ENCODE peak calls at places on chromosomes 11 and 22, in seven cellular contexts. Y, T, F, O, L, H and E are unnamed samples.
A peak's percentile ranks its signal among the peaks of the same experiment; 100 is the strongest.

GRCh38 chr11:33471541-33471940 is 214.4 kb downstream of the HIPK3 start:
- DNase-seq in Y (no peak), H (no peak), O (no peak), F (no peak), T (peak; percentile 26), L (no peak), E (no peak)

GRCh38 chr11:58330861-58331260 is 28.0 kb downstream of the OR5B17 start:
- DNase-seq in O (no peak), T (peak; percentile 34), L (no peak), H (no peak), Y (no peak), F (peak; percentile 70), E (no peak)

GRCh38 chr11:61869636-61870428 is 21.5 kb downstream of the FADS3 start:
- DNase-seq in Y (no peak), F (no peak), T (no peak), H (peak; percentile 51), L (no peak), O (no peak), E (no peak)

GRCh38 chr11:65743928-65744698 is 23.5 kb upstream of the RNASEH2C start:
- DNase-seq in T (no peak), F (peak; percentile 44), Y (no peak), H (peak; percentile 26), O (no peak), L (no peak), E (no peak)

GRCh38 chr11:134529212-134530096 is 117.4 kb upstream of the B3GAT1 start:
- DNase-seq in Y (no peak), H (peak; percentile 25), O (no peak), L (no peak), F (no peak), T (no peak), E (no peak)

GRCh38 chr22:35620624-35621245 is 3.6 kb upstream of the MB start:
- DNase-seq in Y (no peak), T (no peak), H (no peak), F (peak; percentile 72), O (no peak), L (no peak), E (no peak)

GRCh38 chr11:104870910-104871309 is 27.4 kb downstream of the CASP12 start:
- DNase-seq in H (no peak), Y (no peak), T (no peak), O (no peak), F (peak; percentile 50), L (no peak), E (no peak)

GRCh38 chr11:61480936-61481335 is 27.6 kb upstream of the LRRC10B start:
- DNase-seq in Y (no peak), O (no peak), T (peak; percentile 19), L (no peak), H (peak; percentile 82), F (no peak), E (no peak)

GRCh38 chr11:25939691-25940090 is 392.2 kb upstream of the ANO3 start:
- DNase-seq in Y (no peak), O (no peak), T (no peak), H (no peak), L (no peak), F (no peak), E (no peak)

GRCh38 chr11:62298975-62299374 is at the start of gene SCGB1D4:
- DNase-seq in Y (no peak), O (no peak), F (no peak), H (no peak), L (no peak), T (no peak), E (no peak)

GRCh38 chr11:5043385-5043784 is 2.9 kb upstream of the OR52J3 start:
- DNase-seq in O (no peak), H (no peak), T (peak; percentile 63), L (no peak), F (peak; percentile 1), Y (no peak), E (no peak)

GRCh38 chr11:110095554-110095953 is 2.4 kb downstream of the ZC3H12C start:
- DNase-seq in T (peak; percentile 77), L (no peak), F (no peak), H (no peak), O (no peak), Y (no peak), E (no peak)

GRCh38 chr22:17190702-17191101 is 28.5 kb downstream of the ADA2 start:
- DNase-seq in F (no peak), L (no peak), H (no peak), O (no peak), T (no peak), Y (no peak), E (no peak)

GRCh38 chr11:77181226-77181625 is 53.2 kb downstream of the MYO7A start:
- DNase-seq in Y (no peak), T (no peak), L (peak; percentile 49), H (no peak), F (no peak), O (no peak), E (no peak)

GRCh38 chr11:71062199-71062598 is 190.2 kb downstream of the SHANK2 start:
- DNase-seq in Y (no peak), F (no peak), H (no peak), L (no peak), T (no peak), O (no peak), E (no peak)

GRCh38 chr22:23256986-23257888 is 76.9 kb downstream of the BCR start:
- DNase-seq in O (peak; percentile 73), Y (no peak), L (peak; percentile 83), T (peak; percentile 32), H (no peak), F (peak; percentile 68), E (peak; percentile 70)

GRCh38 chr22:33512961-33513360 is 407.3 kb downstream of the LARGE1 start:
- DNase-seq in H (no peak), F (peak; percentile 44), L (no peak), T (no peak), O (no peak), Y (no peak), E (no peak)

GRCh38 chr11:115458877-115459276 is 45.3 kb downstream of the CADM1 start:
- DNase-seq in H (no peak), Y (no peak), T (peak; percentile 16), L (no peak), F (no peak), O (no peak), E (no peak)

GRCh38 chr11:73200256-73200655 is 17.8 kb upstream of the P2RY2 start:
- DNase-seq in O (no peak), L (no peak), T (no peak), F (no peak), Y (no peak), H (peak; percentile 5), E (no peak)

GRCh38 chr11:62245271-62245753 is 3.3 kb downstream of the SCGB1D2 start:
- DNase-seq in F (peak; percentile 10), L (no peak), T (peak; percentile 26), H (no peak), O (no peak), Y (peak; percentile 25), E (no peak)

GRCh38 chr11:68020575-68020974 is 9.9 kb upstream of the NDUFS8 start:
- DNase-seq in F (no peak), O (no peak), H (peak; percentile 54), L (no peak), T (no peak), Y (no peak), E (no peak)

GRCh38 chr11:68019486-68019885 is 9.4 kb downstream of the ALDH3B1 start:
- DNase-seq in L (no peak), O (no peak), F (no peak), Y (no peak), H (no peak), T (no peak), E (no peak)

GRCh38 chr11:68018730-68019190 is 8.6 kb downstream of the ALDH3B1 start:
- DNase-seq in F (no peak), Y (no peak), L (no peak), O (no peak), H (no peak), T (no peak), E (no peak)

GRCh38 chr11:68022531-68022930 is 8.0 kb upstream of the NDUFS8 start:
- DNase-seq in Y (no peak), L (no peak), O (no peak), F (no peak), H (no peak), T (no peak), E (no peak)

DNA sequence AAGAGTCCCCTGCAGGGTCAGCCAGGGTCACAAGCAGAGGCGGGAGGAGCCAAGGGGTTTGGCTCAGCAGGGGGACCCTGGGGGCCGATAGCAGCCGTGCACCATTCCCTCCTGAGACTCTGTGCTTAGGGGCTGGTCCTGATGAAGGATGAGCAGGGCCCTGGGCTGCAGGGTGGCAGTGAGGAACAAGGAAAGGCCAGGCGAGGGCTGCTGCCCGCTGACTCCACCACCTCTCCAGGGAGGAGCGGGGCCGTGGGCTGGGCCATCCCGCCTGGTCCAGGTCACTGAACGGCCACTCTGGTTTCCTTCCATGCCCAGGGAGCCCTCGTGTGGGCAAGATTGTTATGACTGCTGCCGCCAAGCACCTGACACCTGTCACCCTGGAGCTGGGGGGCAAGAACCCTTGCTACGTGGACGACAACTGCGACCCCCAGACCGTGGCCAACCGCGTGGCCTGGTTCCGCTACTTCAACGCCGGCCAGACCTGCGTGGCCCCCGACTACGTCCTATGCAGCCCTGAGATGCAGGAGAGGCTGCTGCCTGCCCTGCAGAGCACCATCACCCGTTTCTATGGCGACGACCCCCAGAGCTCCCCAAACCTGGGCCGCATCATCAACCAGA is 9.2 kb upstream of the NDUFS8 start:
- DNase-seq in O (no peak), L (no peak), Y (no peak), T (no peak), F (no peak), H (no peak), E (no peak)
- TF ChIP-seq CTCF in O (no peak), L (peak; percentile 57), Y (peak; percentile 16), T (peak; percentile 29), F (no peak), H (no peak), E (peak; percentile 42)

GRCh38 chr22:21948390-21948789 is 4.3 kb downstream of the PPM1F start:
- DNase-seq in H (no peak), L (no peak), T (no peak), O (no peak), Y (no peak), F (no peak), E (no peak)
- TF ChIP-seq CTCF in H (no peak), L (no peak), T (no peak), O (no peak), Y (no peak), F (no peak), E (no peak)

DNA sequence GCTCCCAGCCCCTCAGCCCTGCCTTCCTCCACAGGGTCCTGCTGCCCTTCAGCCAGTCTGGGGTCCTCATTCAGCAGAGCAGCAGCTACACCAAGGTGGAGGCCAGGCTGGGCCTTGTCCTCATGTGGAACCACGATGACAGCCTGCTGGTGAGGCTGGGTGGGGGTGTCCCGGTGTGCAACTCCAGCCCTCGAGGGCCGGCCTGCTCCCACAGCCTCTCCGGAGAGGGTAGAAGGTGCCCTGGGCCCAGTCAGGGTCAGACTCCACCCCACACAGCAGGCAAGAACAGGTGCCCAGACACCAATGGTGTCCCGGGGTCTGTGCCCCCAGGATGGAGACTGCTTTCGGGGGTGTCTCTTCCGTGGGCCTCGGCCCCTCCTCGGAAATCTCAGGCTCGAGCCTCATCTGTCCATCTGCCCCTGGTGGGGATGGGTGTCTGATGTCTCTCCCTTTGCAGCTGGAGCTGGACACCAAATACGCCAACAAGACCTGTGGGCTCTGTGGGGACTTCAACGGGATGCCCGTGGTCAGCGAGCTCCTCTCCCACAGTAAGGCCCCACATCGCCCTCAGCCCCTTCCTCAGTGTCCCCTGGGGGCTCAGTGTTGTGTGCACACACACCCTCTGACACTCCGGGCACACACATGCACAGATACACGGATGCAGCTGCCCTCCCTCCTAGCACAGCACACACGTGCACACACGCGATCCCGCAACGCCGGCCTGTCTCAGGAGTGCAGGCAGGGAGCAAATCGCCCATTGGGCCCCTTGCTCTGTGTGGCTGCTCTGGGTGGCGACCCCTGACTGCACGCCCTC is 5.0 kb downstream of the MUC5AC start:
- DNase-seq in O (no peak), T (no peak), Y (peak; percentile 25), L (peak; percentile 45), H (no peak), F (no peak), E (no peak)
- TF ChIP-seq CTCF in O (no peak), T (no peak), Y (no peak), L (no peak), H (no peak), F (no peak), E (no peak)

GRCh38 chr22:48894064-48894671 is 933.5 kb downstream of the BRD1 start:
- DNase-seq in L (peak; percentile 46), F (no peak), O (no peak), H (no peak), Y (no peak), T (no peak), E (no peak)
- TF ChIP-seq CTCF in L (peak; percentile 6), F (no peak), O (peak; percentile 16), H (no peak), Y (no peak), T (no peak), E (no peak)